ENCODE peak calls at places on chromosomes 6 and 20, in eight cellular contexts. C is stromal cell of bone marrow, Q is HEK293T, I is psoas muscle, B is NCI-H1105, R is WTC11, M is globus pallidus, A is M059J. V is an unnamed sample.

GRCh38 chr6:126188271-126188909 is 151.5 kb upstream of the CENPW start:
- DNase-seq in I (no peak), M (no peak), C (peak), R (no peak), B (no peak), A (peak), Q (no peak), V (peak)

GRCh38 chr6:56199956-56200355 is 47.4 kb downstream of the COL21A1 start:
- DNase-seq in I (no peak), Q (no peak), R (no peak), C (no peak), M (no peak), A (peak), B (no peak), V (peak)

GRCh38 chr20:48846516-48847492 is 19.0 kb upstream of the PREX1 start:
- DNase-seq in M (peak), R (peak), I (no peak), B (no peak), Q (no peak), C (no peak), A (peak), V (no peak)

GRCh38 chr6:70956451-70957283 is at the start of gene B3GAT2:
- DNase-seq in C (no peak), B (peak), R (peak), I (peak), M (no peak), A (no peak), Q (peak), V (peak)

GRCh38 chr6:55964136-55964535 is 88.7 kb upstream of the BMP5 start:
- DNase-seq in C (no peak), I (no peak), A (no peak), B (no peak), R (no peak), Q (no peak), M (no peak), V (no peak)

GRCh38 chr6:89518352-89519055 is 85.6 kb downstream of the ANKRD6 start:
- DNase-seq in B (no peak), M (no peak), Q (no peak), R (no peak), C (peak), I (no peak), A (no peak), V (peak)

GRCh38 chr20:36959242-36959641 is 7.7 kb upstream of the SAMHD1 start:
- DNase-seq in Q (no peak), R (no peak), I (no peak), A (no peak), M (no peak), C (no peak), B (no peak), V (no peak)

GRCh38 chr20:46051556-46052323 is 22.7 kb downstream of the SLC12A5 start:
- DNase-seq in Q (no peak), B (peak), C (no peak), R (no peak), M (no peak), A (peak), I (no peak), V (peak)

V was measured in kidney tubule cell.